ENCODE peak calls at places on chromosomes 6 and 20, in four cellular contexts. O, P, W and A are unnamed samples.

GRCh38 chr6:5115168-5115567 is 30.0 kb downstream of the PPP1R3G start:
- DNase-seq in W (no peak), P (no peak), O (no peak), A (peak; percentile 53)

GRCh38 chr20:59141818-59142581 is 21.6 kb upstream of the ZNF831 start:
- DNase-seq in W (no peak), O (no peak), P (peak; percentile 9), A (no peak)

GRCh38 chr20:3696745-3697587 is 15.2 kb upstream of the ADAM33 start:
- DNase-seq in W (no peak), O (no peak), P (no peak), A (no peak)

GRCh38 chr20:38764563-38765355 is 16.5 kb downstream of the ACTR5 start:
- DNase-seq in O (no peak), P (peak; percentile 89), W (no peak), A (no peak)

GRCh38 chr20:728022-728944 is 40.0 kb downstream of the SLC52A3 start:
- DNase-seq in P (peak; percentile 34), O (peak; percentile 61), W (no peak), A (peak; percentile 81)

GRCh38 chr6:30730611-30731435 is 10.7 kb downstream of the TUBB start:
- DNase-seq in O (no peak), P (peak; percentile 39), W (peak; percentile 84), A (peak; percentile 52)

GRCh38 chr6:38509713-38510112 is 130.0 kb downstream of the BTBD9 start:
- DNase-seq in W (no peak), P (peak; percentile 79), O (no peak), A (no peak)

GRCh38 chr20:23205221-23205620 is 119.1 kb upstream of the CD93 start:
- DNase-seq in O (no peak), P (no peak), W (no peak), A (no peak)

GRCh38 chr20:35627121-35627520 is 11.5 kb downstream of the SPAG4 start:
- DNase-seq in W (no peak), O (no peak), P (no peak), A (no peak)

GRCh38 chr6:101544286-101544685 is 150.8 kb downstream of the GRIK2 start:
- DNase-seq in W (no peak), P (peak; percentile 81), O (no peak), A (no peak)

GRCh38 chr6:143210420-143210819 is 149.7 kb downstream of the AIG1 start:
- DNase-seq in O (no peak), W (no peak), P (no peak), A (no peak)

GRCh38 chr20:35663813-35664543 is 722 bp downstream of the CPNE1 start:
- DNase-seq in O (no peak), P (no peak), W (peak; percentile 63), A (peak; percentile 44)

GRCh38 chr6:43687079-43687436 is 533 bp downstream of the MRPS18A start:
- DNase-seq in P (no peak), O (no peak), W (no peak), A (no peak)

GRCh38 chr6:5303711-5304110 is 42.4 kb downstream of the FARS2 start:
- DNase-seq in O (no peak), W (no peak), P (no peak), A (no peak)

GRCh38 chr20:39452583-39453193 is 490.5 kb downstream of the DHX35 start:
- DNase-seq in W (no peak), O (no peak), P (no peak), A (no peak)

GRCh38 chr20:62020935-62021701 is 44.6 kb downstream of the TAF4 start:
- DNase-seq in W (no peak), P (no peak), O (no peak), A (no peak)

GRCh38 chr20:45833030-45833882 is at the start of gene SNX21:
- DNase-seq in W (peak; percentile 83), O (no peak), P (peak; percentile 95), A (peak; percentile 81)

GRCh38 chr20:2151805-2152727 is 50.4 kb downstream of the STK35 start:
- DNase-seq in P (peak; percentile 74), W (no peak), O (no peak), A (no peak)

GRCh38 chr6:147372806-147373205 is 135.7 kb upstream of the SAMD5 start:
- DNase-seq in W (no peak), O (no peak), P (no peak), A (no peak)

GRCh38 chr20:4135385-4136077 is 120.2 kb upstream of the RNF24 start:
- DNase-seq in O (no peak), P (peak; percentile 99), W (peak; percentile 66), A (peak; percentile 82)

GRCh38 chr6:6885521-6886088 is 222.2 kb upstream of the RREB1 start:
- DNase-seq in P (no peak), O (no peak), W (peak; percentile 53), A (no peak)

GRCh38 chr20:41413169-41413568 is 46.6 kb upstream of the EMILIN3 start:
- DNase-seq in P (no peak), O (no peak), W (no peak), A (no peak)

GRCh38 chr6:22892452-22892851 is 323.1 kb downstream of the HDGFL1 start:
- DNase-seq in W (no peak), P (peak; percentile 95), O (no peak), A (no peak)

GRCh38 chr6:80550748-80551147 is 444.3 kb downstream of the BCKDHB start:
- DNase-seq in O (no peak), W (no peak), P (no peak), A (no peak)

GRCh38 chr20:6920991-6921613 is 153.6 kb downstream of the BMP2 start:
- DNase-seq in O (no peak), W (no peak), P (no peak), A (no peak)

GRCh38 chr6:19849736-19850135 is 12.6 kb downstream of the ID4 start:
- DNase-seq in O (no peak), P (no peak), W (no peak), A (no peak)

GRCh38 chr6:41702771-41703494 is 32.5 kb downstream of the TFEB start:
- DNase-seq in O (no peak), W (no peak), P (no peak), A (no peak)

GRCh38 chr6:128827675-128828464 is 55.1 kb upstream of the LAMA2 start:
- DNase-seq in O (no peak), W (no peak), P (peak; percentile 7), A (no peak)

GRCh38 chr6:75947935-75948334 is 124.5 kb downstream of the IMPG1 start:
- DNase-seq in O (no peak), P (no peak), W (no peak), A (no peak)

GRCh38 chr6:73134588-73134987 is 90.7 kb downstream of the KHDC1L start:
- DNase-seq in W (no peak), O (peak; percentile 80), P (peak; percentile 14), A (peak; percentile 34)

GRCh38 chr6:70124882-70125535 is 177.9 kb downstream of the COL9A1 start:
- DNase-seq in W (no peak), P (peak; percentile 18), O (no peak), A (peak; percentile 8)

GRCh38 chr6:163318071-163318786 is 96.3 kb upstream of the QKI start:
- DNase-seq in P (no peak), O (no peak), W (no peak), A (no peak)

GRCh38 chr6:4359108-4359710 is 223.8 kb upstream of the ECI2 start:
- DNase-seq in O (no peak), P (no peak), W (no peak), A (no peak)